ENCODE peak calls at places on chromosomes 3 and 15, in four cellular contexts. P is GM23338, X is lower leg skin, W is progenitor cell of endocrine pancreas. C is an unnamed sample.

GRCh38 chr3:50610181-50610971 is 1.2 kb downstream of the CISH start:
- DNase-seq in P (no peak), X (no peak), W (no peak), C (no peak)

GRCh38 chr15:40439461-40440299 is 1.1 kb upstream of the BAHD1 start:
- DNase-seq in P (peak), X (no peak), W (no peak), C (no peak)

GRCh38 chr15:77821959-77822256 is 189.2 kb upstream of the LINGO1 start:
- DNase-seq in P (no peak), X (no peak), W (no peak), C (no peak)

GRCh38 chr3:177370396-177370795 is 173.1 kb upstream of the TBL1XR1 start:
- DNase-seq in P (no peak), X (no peak), W (no peak), C (no peak)

GRCh38 chr3:58260261-58260731 is 22.7 kb downstream of the ABHD6 start:
- DNase-seq in P (no peak), X (no peak), W (no peak), C (peak)

GRCh38 chr15:65008989-65009388 is 19.3 kb upstream of the SPG21 start:
- DNase-seq in P (peak), X (no peak), W (no peak), C (no peak)

GRCh38 chr3:10470666-10471336 is 34.6 kb downstream of the ATP2B2 start:
- DNase-seq in P (peak), X (no peak), W (no peak), C (no peak)

GRCh38 chr3:46690798-46691197 is 2.7 kb downstream of the ALS2CL start:
- DNase-seq in P (no peak), X (peak), W (no peak), C (no peak)

GRCh38 chr3:155647988-155648591 is 96.8 kb downstream of the PLCH1 start:
- DNase-seq in P (peak), X (no peak), W (no peak), C (no peak)

GRCh38 chr3:69240651-69241578 is 118.5 kb upstream of the LMOD3 start:
- DNase-seq in P (peak), X (no peak), W (no peak), C (no peak)

GRCh38 chr3:194740859-194741486 is 55.3 kb downstream of the FAM43A start:
- DNase-seq in P (peak), X (no peak), W (no peak), C (no peak)

GRCh38 chr15:92082217-92082843 is 228.8 kb downstream of the SLCO3A1 start:
- DNase-seq in P (peak), X (peak), W (peak), C (no peak)

GRCh38 chr15:93030430-93031102 is 58.4 kb downstream of the RGMA start:
- DNase-seq in P (peak), X (peak), W (peak), C (no peak)

GRCh38 chr3:49872801-49873281 is 3.1 kb upstream of the CAMKV start:
- DNase-seq in P (no peak), X (no peak), W (no peak), C (no peak)

GRCh38 chr3:111482611-111483010 is 59.4 kb upstream of the CD96 start:
- DNase-seq in P (no peak), X (no peak), W (no peak), C (no peak)

GRCh38 chr3:145197051-145197562 is 963.9 kb downstream of the PLOD2 start:
- DNase-seq in P (no peak), X (no peak), W (no peak), C (no peak)

GRCh38 chr15:89690276-89691218 is at the start of the genes PEX11A and WDR93:
- DNase-seq in P (peak), X (peak), W (peak), C (no peak)

GRCh38 chr15:92887869-92888268 is 12.3 kb upstream of the CHD2 start:
- DNase-seq in P (no peak), X (no peak), W (no peak), C (no peak)

GRCh38 chr3:77134801-77135200 is 94.9 kb downstream of the ROBO2 start:
- DNase-seq in P (no peak), X (no peak), W (no peak), C (no peak)

GRCh38 chr15:90598053-90598577 is 68.4 kb downstream of the CRTC3 start:
- DNase-seq in P (peak), X (peak), W (no peak), C (peak)

GRCh38 chr3:56207913-56208312 is 260.4 kb downstream of the ERC2 start:
- DNase-seq in P (no peak), X (no peak), W (no peak), C (no peak)

GRCh38 chr15:98169551-98169950 is 209.0 kb downstream of the ARRDC4 start:
- DNase-seq in P (no peak), X (no peak), W (no peak), C (no peak)

GRCh38 chr3:42442640-42443039 is 32.2 kb upstream of the LYZL4 start:
- DNase-seq in P (peak), X (no peak), W (no peak), C (no peak)

GRCh38 chr3:88203537-88204143 is 53.9 kb downstream of the C3orf38 start:
- DNase-seq in P (peak), X (peak), W (peak), C (no peak)

GRCh38 chr3:13167829-13168228 is 94.6 kb upstream of the IQSEC1 start:
- DNase-seq in P (no peak), X (no peak), W (no peak), C (no peak)

GRCh38 chr3:146159037-146159436 is 1.9 kb downstream of the PLOD2 start:
- DNase-seq in P (no peak), X (no peak), W (no peak), C (no peak)

GRCh38 chr15:83320831-83321230 is 36.4 kb upstream of the BNC1 start:
- DNase-seq in P (no peak), X (no peak), W (no peak), C (no peak)

DNA sequence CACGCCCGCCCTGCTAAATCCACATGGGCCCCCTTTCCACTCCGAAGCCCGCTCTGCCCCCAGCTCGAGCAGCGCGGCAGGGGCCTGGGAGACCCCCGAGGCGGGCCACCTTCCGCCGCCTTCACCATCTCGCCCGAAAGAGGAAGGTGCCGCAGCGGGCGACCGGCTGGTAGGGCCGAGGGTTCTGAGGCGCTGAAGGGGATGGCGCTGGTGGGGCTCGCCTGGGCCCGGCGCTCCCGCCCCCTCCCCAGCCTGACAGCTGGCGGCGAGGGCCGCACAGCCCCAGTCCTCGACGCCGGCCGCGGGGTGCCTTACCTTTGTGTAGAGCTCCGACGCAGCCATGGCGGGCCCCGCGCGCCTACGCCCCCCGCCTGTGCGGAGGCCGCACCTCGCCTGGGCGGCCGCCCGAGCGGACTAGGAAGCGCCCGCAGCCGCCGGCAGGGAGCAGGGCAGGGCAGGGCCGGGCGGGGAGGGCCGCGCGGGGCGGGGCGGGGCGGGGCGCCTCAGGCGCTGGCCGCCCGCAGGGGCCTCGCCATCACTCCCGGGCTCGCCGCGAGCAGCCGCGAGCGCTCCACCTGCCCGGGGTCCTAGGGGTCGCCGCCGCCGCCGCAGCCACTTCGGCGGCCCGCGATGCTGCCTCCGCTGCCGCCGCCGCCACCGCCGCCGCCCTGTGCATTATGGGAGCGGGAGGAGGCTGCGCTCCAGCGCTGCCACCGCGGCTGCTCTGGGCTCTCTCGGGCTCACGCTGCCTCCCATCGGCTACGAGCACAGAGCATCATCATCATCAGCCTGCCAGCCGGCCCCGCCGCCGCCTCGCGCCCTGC is at the start of gene MYO5A:
- DNase-seq in P (peak), X (peak), W (peak), C (peak)
- TF ChIP-seq CTCF in P (no peak), X (no peak), W (peak), C (no peak)

GRCh38 chr3:48432411-48433371 is 2.8 kb upstream of the PLXNB1 start:
- DNase-seq in P (peak), X (peak), W (no peak), C (peak)
- TF ChIP-seq CTCF in P (peak), X (no peak), W (peak), C (no peak)

DNA sequence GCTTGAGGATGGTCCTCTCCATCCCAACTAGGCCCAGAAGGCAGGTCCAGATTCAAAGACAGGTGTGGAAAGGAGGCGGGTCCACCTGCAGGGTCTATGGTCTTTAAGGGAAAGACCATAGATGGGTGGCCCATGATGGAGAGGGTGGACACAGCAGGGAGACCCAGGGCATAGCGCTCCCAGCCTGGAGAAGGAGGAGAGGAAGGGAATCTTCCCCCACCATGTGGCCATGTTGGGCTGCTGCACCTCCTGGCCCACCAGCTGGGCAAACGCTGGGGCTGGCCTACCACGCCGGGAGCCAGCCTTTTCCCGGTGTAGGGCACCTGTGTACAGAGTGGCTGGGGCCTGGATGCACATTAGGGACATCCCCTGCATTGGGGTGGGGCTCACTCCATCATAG is 265.2 kb upstream of the TLE3 start:
- DNase-seq in P (peak), X (no peak), W (no peak), C (peak)
- TF ChIP-seq CTCF in P (peak), X (no peak), W (peak), C (peak)

GRCh38 chr3:164940737-164941136 is 137.6 kb downstream of the SI start:
- DNase-seq in P (no peak), X (no peak), W (no peak), C (no peak)
- TF ChIP-seq CTCF in P (no peak), X (no peak), W (no peak), C (no peak)

DNA sequence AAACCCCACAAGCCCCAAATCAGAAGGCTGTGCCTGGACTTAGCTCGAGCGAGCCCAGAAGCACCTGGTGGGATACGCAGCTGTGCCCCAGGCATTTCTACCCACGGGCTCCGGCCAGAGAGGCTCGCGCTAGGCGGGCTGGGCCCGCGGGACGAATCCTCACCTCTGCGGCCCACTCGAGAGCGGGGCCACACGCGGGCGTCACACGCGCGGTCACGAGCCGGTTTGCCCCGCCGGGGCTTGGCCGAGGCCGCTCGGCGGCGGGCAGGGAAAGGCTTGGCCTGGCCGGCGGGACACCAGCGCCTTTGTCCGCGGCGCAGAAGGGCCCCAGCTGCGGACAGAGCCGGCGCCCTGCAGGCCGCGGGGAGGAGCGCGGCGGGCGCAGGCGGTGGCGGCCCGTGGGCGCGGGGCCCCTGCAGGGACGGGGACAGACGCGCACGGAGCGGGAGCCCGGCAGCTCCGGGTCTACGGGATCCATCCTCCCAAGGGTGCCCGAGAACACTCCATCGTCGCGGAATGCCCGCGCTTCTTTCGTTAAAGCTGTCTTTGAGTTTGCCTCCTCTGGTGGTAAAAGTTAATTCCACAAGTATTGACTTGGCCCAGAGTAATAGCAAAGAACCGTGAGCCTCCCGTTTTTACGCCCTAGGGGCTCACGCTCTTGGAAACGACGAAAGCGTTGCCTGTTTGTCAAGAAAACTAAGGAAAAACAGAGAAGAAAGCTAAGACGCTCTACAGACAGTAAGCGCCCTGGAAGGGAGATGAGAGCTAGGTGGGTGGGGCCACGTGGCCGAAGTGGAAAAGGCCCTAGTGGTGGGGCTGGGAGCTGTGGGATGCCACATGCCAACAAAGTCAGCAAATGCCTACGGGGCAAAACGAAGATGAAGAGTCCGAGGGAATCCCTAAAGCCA is 26.4 kb downstream of the TYRO3 start:
- DNase-seq in P (peak), X (no peak), W (peak), C (no peak)
- TF ChIP-seq CTCF in P (peak), X (no peak), W (peak), C (peak)

GRCh38 chr3:14208977-14209394 is 30.4 kb downstream of the LSM3 start:
- DNase-seq in P (no peak), X (no peak), W (no peak), C (no peak)

GRCh38 chr3:14203521-14204079 is 25.0 kb downstream of the LSM3 start:
- DNase-seq in P (peak), X (peak), W (peak), C (peak)

GRCh38 chr3:14204605-14205284 is 26.1 kb downstream of the LSM3 start:
- DNase-seq in P (no peak), X (peak), W (no peak), C (no peak)

GRCh38 chr3:14208168-14208567 is 29.6 kb downstream of the LSM3 start:
- DNase-seq in P (no peak), X (no peak), W (no peak), C (no peak)

GRCh38 chr3:14206548-14207177 is 28.0 kb downstream of the LSM3 start:
- DNase-seq in P (peak), X (no peak), W (no peak), C (no peak)
- TF ChIP-seq CTCF in P (peak), X (no peak), W (no peak), C (no peak)